ENCODE peak calls at places on chromosomes 13 and 19, in eight cellular contexts. A is SK-N-DZ, E is H7, I is skeletal muscle cell, M is bronchial epithelial cell, Z is A549, B is hepatic stellate cell, X is endothelial cell of umbilical vein. U is an unnamed sample.

GRCh38 chr13:52780092-52780491 is 40.5 kb upstream of the CNMD start:
- DNase-seq in A (no peak), E (no peak), I (no peak), M (no peak), Z (no peak), B (no peak), X (no peak), U (no peak)

GRCh38 chr13:111493468-111493867 is 173.0 kb downstream of the TEX29 start:
- DNase-seq in A (no peak), E (no peak), I (no peak), M (no peak), Z (no peak), B (no peak), X (no peak), U (no peak)

GRCh38 chr19:42313096-42313839 is at the start of gene TMEM145:
- DNase-seq in A (peak), E (peak), I (no peak), M (no peak), Z (peak), B (peak), X (peak), U (peak)

GRCh38 chr13:114311908-114312307 is 2.4 kb upstream of the CHAMP1 start:
- DNase-seq in A (no peak), E (no peak), I (peak), M (no peak), Z (no peak), B (no peak), X (no peak), U (no peak)

GRCh38 chr19:14519860-14520407 is 1.7 kb upstream of the DNAJB1 start:
- DNase-seq in A (no peak), E (no peak), I (peak), M (peak), Z (peak), B (no peak), X (peak), U (peak)

GRCh38 chr19:58476498-58477015 is 405 bp downstream of the ZNF446 start:
- DNase-seq in A (no peak), E (peak), I (no peak), M (no peak), Z (peak), B (peak), X (no peak), U (no peak)

GRCh38 chr13:23271331-23271730 is 90.6 kb downstream of the SGCG start:
- DNase-seq in A (no peak), E (no peak), I (no peak), M (peak), Z (no peak), B (no peak), X (no peak), U (no peak)

GRCh38 chr13:113491982-113492381 is 1.5 kb upstream of the DCUN1D2 start:
- DNase-seq in A (no peak), E (no peak), I (no peak), M (no peak), Z (no peak), B (no peak), X (no peak), U (no peak)

GRCh38 chr19:12187625-12188024 is 24.7 kb downstream of the ZNF136 start:
- DNase-seq in A (no peak), E (no peak), I (no peak), M (no peak), Z (peak), B (no peak), X (no peak), U (no peak)

GRCh38 chr19:1411255-1412191 is 4.1 kb downstream of the DAZAP1 start:
- DNase-seq in A (no peak), E (no peak), I (no peak), M (no peak), Z (no peak), B (peak), X (no peak), U (no peak)

GRCh38 chr13:68254151-68254550 is 1024.0 kb upstream of the PCDH9 start:
- DNase-seq in A (no peak), E (no peak), I (no peak), M (no peak), Z (no peak), B (no peak), X (no peak), U (no peak)

GRCh38 chr13:23695711-23696512 is 125.7 kb downstream of the TNFRSF19 start:
- DNase-seq in A (no peak), E (peak), I (no peak), M (no peak), Z (no peak), B (no peak), X (no peak), U (no peak)

GRCh38 chr13:20720499-20720898 is 17.0 kb downstream of the IL17D start:
- DNase-seq in A (no peak), E (no peak), I (no peak), M (no peak), Z (no peak), B (no peak), X (no peak), U (no peak)

GRCh38 chr13:33817513-33817842 is 471 bp upstream of the RFC3 start:
- DNase-seq in A (no peak), E (no peak), I (no peak), M (no peak), Z (no peak), B (no peak), X (no peak), U (no peak)

GRCh38 chr19:58380037-58380735 is 644 bp downstream of the ZNF837 start:
- DNase-seq in A (no peak), E (no peak), I (no peak), M (no peak), Z (no peak), B (no peak), X (no peak), U (no peak)

GRCh38 chr13:23460309-23460708 is 26.8 kb upstream of the SACS start:
- DNase-seq in A (no peak), E (no peak), I (no peak), M (no peak), Z (no peak), B (no peak), X (no peak), U (no peak)

GRCh38 chr13:44181938-44182337 is 191.7 kb upstream of the SERP2 start:
- DNase-seq in A (no peak), E (no peak), I (no peak), M (peak), Z (no peak), B (no peak), X (no peak), U (peak)

GRCh38 chr13:32733685-32734084 is 147.4 kb downstream of the PDS5B start:
- DNase-seq in A (no peak), E (no peak), I (no peak), M (peak), Z (no peak), B (no peak), X (no peak), U (no peak)

GRCh38 chr13:104014803-104015645 is 948.8 kb upstream of the SLC10A2 start:
- DNase-seq in A (no peak), E (no peak), I (no peak), M (peak), Z (no peak), B (no peak), X (peak), U (no peak)

GRCh38 chr19:55300821-55301458 is 17.1 kb downstream of the BRSK1 start:
- DNase-seq in A (no peak), E (no peak), I (no peak), M (no peak), Z (no peak), B (no peak), X (no peak), U (no peak)

GRCh38 chr19:19134687-19135158 is 3.6 kb downstream of the TMEM161A start:
- DNase-seq in A (peak), E (peak), I (no peak), M (no peak), Z (no peak), B (no peak), X (no peak), U (no peak)

GRCh38 chr19:35261356-35262100 is 7.2 kb upstream of the USF2 start:
- DNase-seq in A (no peak), E (no peak), I (no peak), M (no peak), Z (no peak), B (no peak), X (no peak), U (peak)

GRCh38 chr13:22422023-22422422 is 751.1 kb downstream of the FGF9 start:
- DNase-seq in A (no peak), E (no peak), I (no peak), M (no peak), Z (no peak), B (no peak), X (no peak), U (no peak)

GRCh38 chr13:76937416-76937815 is 10.9 kb upstream of the ACOD1 start:
- DNase-seq in A (no peak), E (no peak), I (peak), M (peak), Z (peak), B (peak), X (peak), U (peak)

GRCh38 chr19:47107953-47108746 is 5.4 kb downstream of the ZC3H4 start:
- DNase-seq in A (no peak), E (no peak), I (no peak), M (peak), Z (no peak), B (no peak), X (peak), U (no peak)

GRCh38 chr19:15251010-15251748 is 18.9 kb upstream of the EPHX3 start:
- DNase-seq in A (no peak), E (no peak), I (peak), M (no peak), Z (no peak), B (peak), X (peak), U (peak)

GRCh38 chr19:12159773-12160414 is 3.0 kb upstream of the ZNF136 start:
- DNase-seq in A (no peak), E (peak), I (no peak), M (no peak), Z (no peak), B (no peak), X (no peak), U (no peak)

GRCh38 chr13:45206340-45206739 is 5.5 kb upstream of the KCTD4 start:
- DNase-seq in A (no peak), E (no peak), I (peak), M (peak), Z (peak), B (peak), X (peak), U (peak)

GRCh38 chr19:7442423-7442822 is 46.4 kb downstream of the PEX11G start:
- DNase-seq in A (no peak), E (no peak), I (no peak), M (no peak), Z (no peak), B (no peak), X (no peak), U (no peak)

GRCh38 chr13:77737583-77738200 is 40.2 kb downstream of the SLAIN1 start:
- DNase-seq in A (no peak), E (no peak), I (no peak), M (no peak), Z (no peak), B (no peak), X (no peak), U (no peak)

GRCh38 chr13:113802090-113802531 is 43.1 kb downstream of the TMEM255B start:
- DNase-seq in A (peak), E (peak), I (no peak), M (no peak), Z (peak), B (peak), X (no peak), U (peak)

GRCh38 chr19:55536951-55537740 is at the start of gene SBK2:
- DNase-seq in A (peak), E (peak), I (no peak), M (no peak), Z (peak), B (no peak), X (no peak), U (no peak)

GRCh38 chr13:76972430-76972829 is 19.5 kb upstream of the CLN5 start:
- DNase-seq in A (no peak), E (no peak), I (no peak), M (no peak), Z (no peak), B (no peak), X (no peak), U (no peak)

GRCh38 chr13:98171806-98172569 is 5.1 kb downstream of the RNF113B start:
- DNase-seq in A (peak), E (peak), I (no peak), M (no peak), Z (no peak), B (peak), X (peak), U (peak)